ENCODE peak calls at places on chromosomes 3 and 15, in eight cellular contexts. H is body of pancreas, D is H1, N is ovary, E is thyroid gland, S is uterus, U is HCT116, J is sigmoid colon. Y is an unnamed sample.

GRCh38 chr15:69126054-69126469 is 34.4 kb upstream of the GLCE start:
- DNase-seq in N (no peak), J (no peak), D (no peak), U (no peak), H (no peak), S (no peak), E (no peak), Y (no peak)

GRCh38 chr3:138692152-138692551 is 83.6 kb downstream of the FAIM start:
- DNase-seq in H (no peak), E (peak), D (no peak), S (no peak), U (no peak), J (no peak), N (no peak), Y (no peak)

GRCh38 chr3:127817331-127817821 is 4.9 kb downstream of the MGLL start:
- DNase-seq in N (no peak), H (no peak), U (peak), E (no peak), D (no peak), J (no peak), S (no peak), Y (peak)

GRCh38 chr15:92429378-92430066 is 35.8 kb downstream of the ST8SIA2 start:
- DNase-seq in E (no peak), S (no peak), D (peak), H (no peak), U (peak), J (no peak), N (no peak), Y (no peak)

GRCh38 chr3:104598848-104599501 is 767.7 kb upstream of the ALCAM start:
- DNase-seq in U (no peak), S (no peak), H (peak), J (no peak), E (no peak), D (no peak), N (no peak), Y (no peak)

GRCh38 chr3:76756578-76756977 is 283.3 kb upstream of the ROBO2 start:
- DNase-seq in J (no peak), S (no peak), U (no peak), E (no peak), N (no peak), H (no peak), D (no peak), Y (no peak)

GRCh38 chr15:80093854-80094418 is 34.5 kb downstream of the ZFAND6 start:
- DNase-seq in J (peak), D (no peak), N (peak), U (no peak), S (peak), H (peak), E (peak), Y (no peak)

GRCh38 chr3:193176690-193177089 is 64.3 kb upstream of the PLAAT1 start:
- DNase-seq in U (no peak), D (no peak), H (no peak), N (no peak), E (no peak), J (no peak), S (no peak), Y (no peak)

GRCh38 chr15:58755956-58756355 is 6.4 kb upstream of the ADAM10 start:
- DNase-seq in U (no peak), N (no peak), J (no peak), D (no peak), S (no peak), E (peak), H (no peak), Y (no peak)

GRCh38 chr15:41585140-41586047 is 26.4 kb downstream of the TYRO3 start:
- DNase-seq in H (peak), D (peak), E (peak), J (no peak), N (peak), U (no peak), S (peak), Y (no peak)

GRCh38 chr3:152944671-152945070 is 109.7 kb downstream of the P2RY1 start:
- DNase-seq in N (no peak), U (no peak), H (no peak), J (no peak), E (no peak), D (no peak), S (no peak), Y (no peak)

GRCh38 chr15:88653200-88654064 is 14.6 kb downstream of the ISG20 start:
- DNase-seq in D (peak), N (no peak), S (peak), U (no peak), J (peak), E (no peak), H (no peak), Y (no peak)

GRCh38 chr3:46070458-46071136 is 43.3 kb upstream of the XCR1 start:
- DNase-seq in U (no peak), D (no peak), S (no peak), N (no peak), J (no peak), E (no peak), H (no peak), Y (no peak)

GRCh38 chr3:179234244-179234643 is 16.7 kb downstream of the KCNMB3 start:
- DNase-seq in H (no peak), J (no peak), D (no peak), S (no peak), N (no peak), U (no peak), E (no peak), Y (no peak)

GRCh38 chr3:101081990-101082389 is 88.8 kb upstream of the ABI3BP start:
- DNase-seq in U (no peak), E (no peak), J (no peak), H (no peak), N (no peak), S (no peak), D (no peak), Y (no peak)

GRCh38 chr3:168360993-168361392 is 265.3 kb upstream of the GOLIM4 start:
- DNase-seq in E (no peak), U (no peak), H (no peak), D (no peak), J (no peak), S (no peak), N (no peak), Y (no peak)

DNA sequence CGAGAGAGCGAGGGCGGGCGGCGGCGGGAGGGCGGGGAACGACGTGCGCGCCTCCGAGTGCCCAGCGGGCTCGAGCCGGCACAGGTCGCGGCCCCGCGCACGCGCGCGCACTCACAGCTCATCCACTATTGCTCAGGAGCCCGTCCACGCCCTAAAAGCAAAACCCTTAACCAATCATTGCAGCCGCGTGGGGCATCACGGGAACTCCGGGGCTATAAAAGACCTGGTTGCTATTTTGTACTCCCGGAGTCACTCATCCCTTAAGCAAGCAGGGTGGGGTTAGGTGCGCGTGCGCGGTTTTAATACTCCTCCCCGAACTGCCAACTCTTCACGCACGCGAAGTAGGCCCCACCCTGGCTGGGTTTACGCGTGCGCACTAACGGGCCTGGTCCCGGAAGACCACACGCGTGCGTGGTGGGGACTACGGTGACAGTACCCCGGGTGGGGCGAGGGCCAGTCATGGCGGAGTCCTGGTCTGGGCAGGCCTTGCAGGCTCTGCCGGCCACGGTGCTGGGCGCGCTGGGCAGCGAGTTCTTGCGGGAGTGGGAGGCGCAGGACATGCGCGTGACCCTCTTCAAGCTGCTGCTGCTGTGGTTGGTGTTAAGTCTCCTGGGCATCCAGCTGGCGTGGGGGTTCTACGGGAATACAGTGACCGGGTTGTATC is at the start of the genes RHOA and TCTA:
- DNase-seq in E (peak), J (peak), S (peak), H (peak), D (peak), U (peak), N (peak), Y (peak)
- TF ChIP-seq POLR2A in E (peak), J (peak), S (peak), H (peak), D (peak), U (peak), N (peak), Y (peak)

GRCh38 chr15:75023194-75024101 is at the start of gene PPCDC:
- DNase-seq in U (peak), J (peak), H (peak), E (peak), N (peak), D (peak), S (peak), Y (peak)
- TF ChIP-seq POLR2A in U (peak), J (peak), H (peak), E (no peak), N (peak), D (peak), S (peak), Y (peak)

GRCh38 chr3:151085889-151086483 is 522 bp downstream of the MED12L start:
- DNase-seq in E (peak), H (peak), N (peak), S (no peak), D (no peak), J (no peak), U (no peak), Y (no peak)

GRCh38 chr3:151084893-151085226 is 604 bp upstream of the MED12L start:
- DNase-seq in E (no peak), N (no peak), S (no peak), J (no peak), D (no peak), U (no peak), H (no peak), Y (no peak)

GRCh38 chr3:151085227-151085888 is at the start of gene MED12L:
- DNase-seq in J (peak), N (peak), D (peak), U (peak), S (peak), H (peak), E (peak), Y (no peak)

GRCh38 chr3:151087648-151088047 is 2.2 kb downstream of the MED12L start:
- DNase-seq in D (no peak), U (no peak), H (no peak), N (no peak), E (no peak), J (no peak), S (no peak), Y (no peak)

GRCh38 chr3:151086484-151087456 is 1.3 kb downstream of the MED12L start:
- DNase-seq in H (peak), J (peak), E (peak), S (peak), U (peak), D (peak), N (peak), Y (no peak)
- TF ChIP-seq POLR2A in H (no peak), J (no peak), E (no peak), S (peak), U (no peak), D (peak), N (no peak), Y (no peak)

GRCh38 chr15:90871097-90871715 is 2.8 kb downstream of the FURIN start:
- DNase-seq in D (peak), J (no peak), E (peak), N (peak), H (no peak), U (no peak), S (peak), Y (no peak)
- TF ChIP-seq POLR2A in D (no peak), J (no peak), E (peak), N (no peak), H (peak), U (no peak), S (peak), Y (no peak)

GRCh38 chr15:40569139-40569953 is at the start of gene RPUSD2:
- DNase-seq in S (peak), E (peak), U (peak), J (peak), H (peak), N (peak), D (peak), Y (peak)
- TF ChIP-seq POLR2A in S (peak), E (no peak), U (peak), J (peak), H (peak), N (peak), D (peak), Y (peak)

GRCh38 chr3:107024481-107025153 is 352.6 kb upstream of the CCDC54 start:
- DNase-seq in J (no peak), N (no peak), E (no peak), U (no peak), H (no peak), S (peak), D (no peak), Y (no peak)
- TF ChIP-seq POLR2A in J (no peak), N (no peak), E (no peak), U (no peak), H (no peak), S (no peak), D (no peak), Y (no peak)

DNA sequence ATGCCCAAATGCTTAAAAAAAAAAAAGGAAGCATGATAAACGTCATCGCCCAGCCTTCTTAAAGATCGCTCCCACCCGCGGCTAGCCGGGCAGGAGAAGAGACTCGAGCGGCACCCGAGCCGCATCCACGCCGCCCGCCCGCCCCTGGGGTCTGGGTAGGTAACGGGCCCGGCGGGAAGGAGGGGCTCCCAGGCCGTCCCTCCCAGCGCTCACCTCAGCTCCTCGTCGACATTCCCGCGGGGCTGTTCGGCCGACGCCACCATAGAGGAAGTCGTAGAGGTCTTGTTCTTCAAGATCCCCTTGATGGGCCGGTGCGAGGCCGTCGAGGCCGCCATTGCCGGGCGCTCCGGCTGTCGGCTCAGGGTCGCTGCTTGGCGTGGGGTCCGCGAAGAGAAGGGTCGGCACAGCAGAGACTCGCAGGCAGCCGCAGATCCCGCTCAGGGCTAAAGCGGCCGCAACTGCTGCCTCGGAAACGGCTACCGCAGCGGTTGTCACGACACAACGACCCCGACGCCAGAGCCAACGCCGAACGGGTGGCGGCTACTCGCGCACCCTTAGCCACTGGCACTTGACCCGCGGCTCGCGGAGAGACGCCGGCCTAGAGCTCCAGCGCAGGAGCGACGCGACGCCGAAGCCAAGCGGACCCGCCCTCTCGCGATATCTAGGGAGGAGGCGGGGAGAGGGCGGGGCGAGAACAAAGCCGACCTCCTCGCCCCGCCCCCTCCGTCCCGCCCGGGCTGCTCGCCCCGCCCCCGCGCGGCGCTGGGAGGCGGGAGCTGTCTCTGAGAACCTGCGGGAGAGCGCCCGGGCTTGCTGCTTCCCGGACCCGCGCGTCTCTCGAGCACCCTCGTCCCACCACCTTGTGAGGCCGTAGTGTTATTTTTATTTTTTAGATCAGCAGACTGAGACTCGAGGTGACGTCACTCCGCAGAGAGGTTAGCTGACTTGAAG is at the start of gene PPP1R2:
- DNase-seq in D (peak), U (peak), S (peak), H (peak), N (peak), J (peak), E (peak), Y (peak)
- TF ChIP-seq POLR2A in D (peak), U (peak), S (peak), H (peak), N (peak), J (peak), E (peak), Y (peak)